ENCODE peak calls at places on chromosome 12, in four cellular contexts. One of them, this sample, is unnamed.

GRCh38 chr12:49243631-49244030 is 21.3 kb upstream of the TUBA1C start:
- DNase-seq in activated CD4-positive, alpha-beta T cell treated with anti-CD3 and anti-CD28 coated beads, Interleukin-2, amount 50 U/mL, for 1 hour: no peak
- DNase-seq in H7: no peak
- DNase-seq in stimulated activated CD4-positive, alpha-beta T cell treated with anti-CD3 and anti-CD28 coated beads, Interleukin-2, amount 100 ng/mL, for 48 hours: no peak
- DNase-seq in this sample: no peak

GRCh38 chr12:46546634-46547273 is 174.2 kb upstream of the SLC38A2 start:
- DNase-seq in activated CD4-positive, alpha-beta T cell treated with anti-CD3 and anti-CD28 coated beads, Interleukin-2, amount 50 U/mL, for 1 hour: no peak
- DNase-seq in H7: no peak
- DNase-seq in stimulated activated CD4-positive, alpha-beta T cell treated with anti-CD3 and anti-CD28 coated beads, Interleukin-2, amount 100 ng/mL, for 48 hours: no peak
- DNase-seq in this sample: no peak

GRCh38 chr12:116125084-116125483 is 152.4 kb downstream of the MED13L start:
- DNase-seq in activated CD4-positive, alpha-beta T cell treated with anti-CD3 and anti-CD28 coated beads, Interleukin-2, amount 50 U/mL, for 1 hour: no peak
- DNase-seq in H7: no peak
- DNase-seq in stimulated activated CD4-positive, alpha-beta T cell treated with anti-CD3 and anti-CD28 coated beads, Interleukin-2, amount 100 ng/mL, for 48 hours: no peak
- DNase-seq in this sample: no peak

GRCh38 chr12:2273288-2273687 is 220.5 kb downstream of the CACNA1C start:
- DNase-seq in activated CD4-positive, alpha-beta T cell treated with anti-CD3 and anti-CD28 coated beads, Interleukin-2, amount 50 U/mL, for 1 hour: no peak
- DNase-seq in H7: peak; percentile 51
- DNase-seq in stimulated activated CD4-positive, alpha-beta T cell treated with anti-CD3 and anti-CD28 coated beads, Interleukin-2, amount 100 ng/mL, for 48 hours: no peak
- DNase-seq in this sample: no peak

GRCh38 chr12:76878045-76878898 is 547 bp downstream of the CSRP2 start:
- DNase-seq in activated CD4-positive, alpha-beta T cell treated with anti-CD3 and anti-CD28 coated beads, Interleukin-2, amount 50 U/mL, for 1 hour: peak; percentile 2
- DNase-seq in H7: peak; percentile 79
- DNase-seq in stimulated activated CD4-positive, alpha-beta T cell treated with anti-CD3 and anti-CD28 coated beads, Interleukin-2, amount 100 ng/mL, for 48 hours: peak; percentile 1
- DNase-seq in this sample: no peak

GRCh38 chr12:127060310-127060847 is 1206.6 kb upstream of the TMEM132C start:
- DNase-seq in activated CD4-positive, alpha-beta T cell treated with anti-CD3 and anti-CD28 coated beads, Interleukin-2, amount 50 U/mL, for 1 hour: no peak
- DNase-seq in H7: peak; percentile 15
- DNase-seq in stimulated activated CD4-positive, alpha-beta T cell treated with anti-CD3 and anti-CD28 coated beads, Interleukin-2, amount 100 ng/mL, for 48 hours: no peak
- DNase-seq in this sample: no peak

GRCh38 chr12:49264466-49264872 is 413 bp upstream of the TUBA1C start:
- DNase-seq in activated CD4-positive, alpha-beta T cell treated with anti-CD3 and anti-CD28 coated beads, Interleukin-2, amount 50 U/mL, for 1 hour: peak; percentile 37
- DNase-seq in H7: peak; percentile 92
- DNase-seq in stimulated activated CD4-positive, alpha-beta T cell treated with anti-CD3 and anti-CD28 coated beads, Interleukin-2, amount 100 ng/mL, for 48 hours: peak; percentile 39
- DNase-seq in this sample: no peak

GRCh38 chr12:121786441-121786825 is 7.1 kb downstream of the RHOF start:
- DNase-seq in activated CD4-positive, alpha-beta T cell treated with anti-CD3 and anti-CD28 coated beads, Interleukin-2, amount 50 U/mL, for 1 hour: peak; percentile 49
- DNase-seq in H7: peak; percentile 52
- DNase-seq in stimulated activated CD4-positive, alpha-beta T cell treated with anti-CD3 and anti-CD28 coated beads, Interleukin-2, amount 100 ng/mL, for 48 hours: no peak
- DNase-seq in this sample: no peak

GRCh38 chr12:48601013-48601756 is 31.3 kb upstream of the LALBA start:
- DNase-seq in activated CD4-positive, alpha-beta T cell treated with anti-CD3 and anti-CD28 coated beads, Interleukin-2, amount 50 U/mL, for 1 hour: no peak
- DNase-seq in H7: peak; percentile 19
- DNase-seq in stimulated activated CD4-positive, alpha-beta T cell treated with anti-CD3 and anti-CD28 coated beads, Interleukin-2, amount 100 ng/mL, for 48 hours: no peak
- DNase-seq in this sample: no peak

GRCh38 chr12:131927110-131928079 is 1.7 kb upstream of the PUS1 start:
- DNase-seq in activated CD4-positive, alpha-beta T cell treated with anti-CD3 and anti-CD28 coated beads, Interleukin-2, amount 50 U/mL, for 1 hour: no peak
- DNase-seq in H7: peak; percentile 76
- DNase-seq in stimulated activated CD4-positive, alpha-beta T cell treated with anti-CD3 and anti-CD28 coated beads, Interleukin-2, amount 100 ng/mL, for 48 hours: no peak
- DNase-seq in this sample: no peak

GRCh38 chr12:101855364-101855884 is 22.0 kb upstream of the DRAM1 start:
- DNase-seq in activated CD4-positive, alpha-beta T cell treated with anti-CD3 and anti-CD28 coated beads, Interleukin-2, amount 50 U/mL, for 1 hour: no peak
- DNase-seq in H7: no peak
- DNase-seq in stimulated activated CD4-positive, alpha-beta T cell treated with anti-CD3 and anti-CD28 coated beads, Interleukin-2, amount 100 ng/mL, for 48 hours: no peak
- DNase-seq in this sample: no peak

GRCh38 chr12:74129702-74130101 is 407.9 kb upstream of the ATXN7L3B start:
- DNase-seq in activated CD4-positive, alpha-beta T cell treated with anti-CD3 and anti-CD28 coated beads, Interleukin-2, amount 50 U/mL, for 1 hour: no peak
- DNase-seq in H7: no peak
- DNase-seq in stimulated activated CD4-positive, alpha-beta T cell treated with anti-CD3 and anti-CD28 coated beads, Interleukin-2, amount 100 ng/mL, for 48 hours: no peak
- DNase-seq in this sample: no peak

GRCh38 chr12:98758331-98758730 is 113.2 kb downstream of the APAF1 start:
- DNase-seq in activated CD4-positive, alpha-beta T cell treated with anti-CD3 and anti-CD28 coated beads, Interleukin-2, amount 50 U/mL, for 1 hour: no peak
- DNase-seq in H7: no peak
- DNase-seq in stimulated activated CD4-positive, alpha-beta T cell treated with anti-CD3 and anti-CD28 coated beads, Interleukin-2, amount 100 ng/mL, for 48 hours: no peak
- DNase-seq in this sample: no peak